ENCODE peak calls at places on chromosome 21, in six cellular contexts. J, V, T, Q, P and F are unnamed samples. For H3K36me3 and H3K27me3, the result is how much of the 10 kb centered on the place peaks cover.

GRCh38 chr21:14078746-14079375 is 131.9 kb downstream of the LIPI start:
- DNase-seq in T (no peak), P (no peak), V (no peak), J (no peak), Q (no peak), F (no peak)

GRCh38 chr21:28944296-28944695 is 48.4 kb downstream of the LTN1 start:
- DNase-seq in V (no peak), Q (no peak), J (no peak), T (peak), P (no peak), F (no peak)

GRCh38 chr21:16196521-16197208 is 466.9 kb downstream of the USP25 start:
- DNase-seq in Q (no peak), P (no peak), J (no peak), V (no peak), T (no peak), F (no peak)

GRCh38 chr21:40967771-40968170 is 120.8 kb upstream of the DSCAM start:
- DNase-seq in J (no peak), V (no peak), P (peak), Q (no peak), T (no peak), F (peak)

GRCh38 chr21:32599146-32599925 is 12.8 kb downstream of the CFAP298 start:
- DNase-seq in T (no peak), V (no peak), J (no peak), Q (no peak), P (no peak), F (no peak)

GRCh38 chr21:15355066-15355465 is 290.3 kb upstream of the NRIP1 start:
- DNase-seq in P (no peak), V (no peak), J (no peak), T (no peak), Q (no peak), F (no peak)

GRCh38 chr21:17472592-17473271 is 40.1 kb upstream of the CXADR start:
- DNase-seq in T (no peak), V (no peak), J (no peak), P (no peak), Q (no peak), F (no peak)

GRCh38 chr21:33967086-33967571 is 51.5 kb upstream of the ATP5PO start:
- DNase-seq in T (no peak), P (no peak), J (no peak), Q (no peak), V (no peak), F (no peak)

GRCh38 chr21:29604096-29604495 is 305.4 kb downstream of the BACH1 start:
- DNase-seq in V (no peak), Q (no peak), P (no peak), T (no peak), J (no peak), F (no peak)

GRCh38 chr21:14361958-14362357 is 21.0 kb downstream of the HSPA13 start:
- DNase-seq in T (no peak), J (no peak), V (no peak), P (no peak), Q (no peak), F (no peak)

GRCh38 chr21:29221259-29221744 is 77.4 kb upstream of the BACH1 start:
- DNase-seq in J (peak), T (peak), P (no peak), V (no peak), Q (no peak), F (no peak)

GRCh38 chr21:34886554-34887385 is 162.3 kb downstream of the RUNX1 start:
- DNase-seq in J (no peak), T (no peak), Q (peak), V (no peak), P (peak), F (peak)

GRCh38 chr21:25103500-25104207 is 503.6 kb downstream of the MRPL39 start:
- DNase-seq in V (no peak), P (no peak), J (no peak), Q (no peak), T (peak), F (no peak)

GRCh38 chr21:46436586-46436985 is 22.1 kb upstream of the DIP2A start:
- DNase-seq in T (no peak), Q (no peak), P (no peak), J (no peak), V (no peak), F (peak)

GRCh38 chr21:46437511-46437910 is 21.2 kb upstream of the DIP2A start:
- DNase-seq in V (no peak), Q (no peak), T (no peak), J (no peak), P (no peak), F (no peak)

GRCh38 chr21:46437096-46437498 is 21.6 kb upstream of the DIP2A start:
- DNase-seq in T (no peak), J (no peak), V (no peak), Q (no peak), P (no peak), F (peak)

GRCh38 chr21:46439906-46440305 is 18.8 kb upstream of the DIP2A start:
- DNase-seq in Q (no peak), T (no peak), V (no peak), P (no peak), J (no peak), F (peak)

GRCh38 chr21:46438241-46438640 is 20.4 kb upstream of the DIP2A start:
- DNase-seq in P (no peak), V (no peak), Q (no peak), T (no peak), J (no peak), F (peak)
- H3K36me3 ChIP-seq in P (under half), V (half or more), Q (under half), T (half or more), J (half or more), F (under half)

GRCh38 chr21:46228345-46229051 is at the start of gene LSS:
- DNase-seq in V (peak), Q (peak), P (peak), J (peak), T (peak), F (peak)

GRCh38 chr21:46226920-46227599 is 1.5 kb downstream of the LSS start:
- DNase-seq in J (no peak), V (no peak), T (peak), P (no peak), Q (no peak), F (peak)

GRCh38 chr21:46223217-46223616 is 5.4 kb downstream of the LSS start:
- DNase-seq in T (no peak), Q (no peak), P (no peak), J (no peak), V (no peak), F (no peak)

GRCh38 chr21:46227811-46228344 is 696 bp downstream of the LSS start:
- DNase-seq in T (no peak), J (no peak), V (no peak), Q (peak), P (peak), F (peak)

DNA sequence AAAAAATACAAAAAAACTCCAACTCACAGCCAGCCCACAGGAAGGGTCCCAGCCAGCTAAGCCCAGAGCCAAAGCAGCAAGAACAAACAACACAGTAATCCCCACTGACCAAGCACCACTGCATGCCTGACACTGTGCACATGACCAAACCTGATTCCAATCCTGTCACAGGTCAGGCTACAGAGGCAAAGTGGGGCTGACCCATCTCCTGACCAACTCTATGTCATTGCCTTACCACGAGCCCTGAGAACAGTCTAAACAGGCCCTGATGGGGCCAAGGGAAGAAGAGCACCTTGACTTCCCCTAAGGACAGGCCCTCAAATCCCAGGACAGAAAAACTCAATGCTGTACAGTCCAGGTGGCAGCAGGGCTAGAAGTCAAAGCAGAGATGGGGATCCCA is 2.4 kb downstream of the LSS start:
- DNase-seq in V (no peak), Q (no peak), P (no peak), J (no peak), T (peak), F (no peak)
- H3K4me3 ChIP-seq in V (peak), Q (no peak), P (peak), J (no peak), T (no peak), F (no peak)

GRCh38 chr21:44399151-44399954 is 45.9 kb downstream of the TRPM2 start:
- DNase-seq in T (no peak), V (no peak), Q (no peak), P (no peak), J (peak), F (peak)
- H3K27me3 ChIP-seq in T (under half), V (under half), Q (under half), P (under half), J (under half), F (under half)

GRCh38 chr21:46643379-46644177 is 8.1 kb downstream of the PRMT2 start:
- DNase-seq in V (no peak), Q (no peak), T (no peak), P (no peak), J (no peak), F (no peak)
- H3K36me3 ChIP-seq in V (under half), Q (under half), T (under half), P (under half), J (half or more), F (under half)

GRCh38 chr21:31559368-31560119 is 99.9 kb upstream of the SOD1 start:
- DNase-seq in V (peak), T (peak), J (peak), P (peak), Q (peak), F (peak)
- H3K4me3 ChIP-seq in V (peak), T (peak), J (peak), P (peak), Q (peak), F (peak)

GRCh38 chr21:36010801-36011200 is 49.5 kb downstream of the SETD4 start:
- DNase-seq in P (no peak), J (no peak), T (no peak), Q (no peak), V (no peak), F (no peak)
- H3K27me3 ChIP-seq in P (under half), J (under half), T (under half), Q (under half), V (under half), F (under half)

GRCh38 chr21:46196733-46197132 is 12.5 kb upstream of the SPATC1L start:
- DNase-seq in P (no peak), V (no peak), Q (no peak), J (no peak), T (no peak), F (no peak)
- H3K36me3 ChIP-seq in P (under half), V (under half), Q (under half), J (under half), T (under half), F (under half)

DNA sequence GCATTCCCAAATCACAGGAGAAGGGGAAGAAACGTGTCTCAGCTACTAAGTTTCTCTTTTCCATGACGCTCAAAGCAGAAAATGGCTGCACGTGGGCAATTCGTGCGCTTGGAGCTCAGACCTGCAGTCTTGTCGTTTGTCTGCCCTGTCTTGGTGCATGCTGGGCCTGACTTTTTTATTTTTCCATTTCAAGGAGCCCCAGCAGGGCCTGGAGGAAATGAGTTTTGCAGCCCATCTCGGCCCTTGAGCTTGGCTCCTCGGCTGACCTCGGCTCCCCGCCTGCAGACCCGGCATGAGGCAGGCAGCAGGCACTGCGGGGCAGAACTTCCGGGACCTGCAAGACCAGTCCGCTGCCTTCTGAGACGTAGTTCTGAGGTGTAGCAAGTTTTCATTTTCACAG is 25.6 kb downstream of the ERG start:
- DNase-seq in Q (no peak), P (peak), V (no peak), J (no peak), T (no peak), F (peak)
- H3K4me3 ChIP-seq in Q (no peak), P (no peak), V (no peak), J (no peak), T (no peak), F (no peak)

GRCh38 chr21:44374601-44375280 is 21.3 kb downstream of the TRPM2 start:
- DNase-seq in Q (no peak), V (no peak), J (no peak), P (no peak), T (no peak), F (no peak)
- H3K27me3 ChIP-seq in Q (under half), V (under half), J (under half), P (under half), T (under half), F (under half)

GRCh38 chr21:46429754-46430681 is 28.7 kb upstream of the DIP2A start:
- DNase-seq in T (no peak), Q (no peak), V (no peak), P (no peak), J (no peak), F (peak)

GRCh38 chr21:46428286-46428685 is 30.4 kb upstream of the DIP2A start:
- DNase-seq in T (no peak), V (no peak), P (no peak), Q (no peak), J (no peak), F (peak)

GRCh38 chr21:46427516-46427915 is 31.2 kb upstream of the DIP2A start:
- DNase-seq in T (no peak), V (no peak), J (no peak), P (no peak), Q (no peak), F (peak)

GRCh38 chr21:46431448-46431847 is 27.2 kb upstream of the DIP2A start:
- DNase-seq in T (no peak), J (no peak), Q (no peak), V (no peak), P (no peak), F (peak)

DNA sequence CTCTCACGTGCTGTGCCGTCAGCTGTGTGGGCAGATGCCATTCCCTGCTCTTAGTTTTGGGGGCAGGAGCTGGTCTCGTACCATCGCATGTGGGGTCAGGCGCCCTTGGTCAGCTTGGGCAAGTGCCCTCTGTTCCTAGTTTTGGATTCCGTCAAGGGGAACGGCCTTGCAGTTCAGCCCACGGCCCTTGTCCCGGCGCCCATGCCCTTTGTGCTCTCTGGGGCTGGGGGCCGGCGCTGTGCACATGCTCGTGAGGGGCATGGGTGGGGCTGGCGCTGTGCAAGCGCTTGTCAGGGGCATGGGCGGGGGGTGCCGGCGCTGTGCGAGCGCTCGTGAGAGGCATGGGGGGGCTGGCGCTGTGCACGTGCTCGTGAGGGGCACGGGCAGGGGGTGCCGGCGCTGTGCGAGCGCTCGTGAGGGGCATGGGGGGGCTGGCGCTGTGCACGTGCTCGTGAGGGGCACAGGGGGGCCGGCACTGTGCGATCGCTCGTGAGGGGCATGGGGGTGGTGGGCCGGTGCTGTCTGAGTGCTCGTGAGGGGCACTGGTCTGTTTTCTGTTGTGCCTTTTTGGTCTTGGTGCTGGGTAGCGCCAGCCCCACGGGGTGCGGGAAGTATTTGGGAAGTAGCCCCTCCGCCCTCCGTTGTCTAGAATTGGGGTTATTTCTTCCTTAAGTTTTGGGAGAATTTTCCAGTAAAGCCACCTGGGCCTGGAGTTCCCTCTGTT is 29.5 kb upstream of the DIP2A start:
- DNase-seq in Q (no peak), T (no peak), J (no peak), P (no peak), V (no peak), F (peak)
- H3K36me3 ChIP-seq in Q (under half), T (half or more), J (half or more), P (under half), V (half or more), F (under half)